ENCODE peak calls at places on chromosomes 11 and 22, in eight cellular contexts. One of them, this sample, is unnamed.

GRCh38 chr22:48849963-48850657 is 977.6 kb downstream of the BRD1 start:
- DNase-seq in cardiac fibroblast: no peak
- DNase-seq in AG10803: no peak
- DNase-seq in OCI-LY7: no peak
- DNase-seq in PC-3: no peak
- DNase-seq in CD8-positive, alpha-beta T cell: no peak
- DNase-seq in astrocyte of the spinal cord: no peak
- DNase-seq in fibroblast of lung: no peak
- DNase-seq in this sample: no peak

GRCh38 chr22:39699631-39700348 is 129.2 kb downstream of the CACNA1I start:
- DNase-seq in cardiac fibroblast: no peak
- DNase-seq in AG10803: no peak
- DNase-seq in OCI-LY7: no peak
- DNase-seq in PC-3: no peak
- DNase-seq in CD8-positive, alpha-beta T cell: no peak
- DNase-seq in astrocyte of the spinal cord: no peak
- DNase-seq in fibroblast of lung: no peak
- DNase-seq in this sample: no peak

GRCh38 chr11:35390737-35391682 is 28.3 kb downstream of the SLC1A2 start:
- DNase-seq in cardiac fibroblast: peak; percentile 63
- DNase-seq in AG10803: peak; percentile 58
- DNase-seq in OCI-LY7: no peak
- DNase-seq in PC-3: peak; percentile 92
- DNase-seq in CD8-positive, alpha-beta T cell: no peak
- DNase-seq in astrocyte of the spinal cord: peak; percentile 70
- DNase-seq in fibroblast of lung: peak; percentile 74
- DNase-seq in this sample: peak; percentile 72

GRCh38 chr22:28151241-28151640 is 232.2 kb upstream of the PITPNB start:
- DNase-seq in cardiac fibroblast: no peak
- DNase-seq in AG10803: peak; percentile 25
- DNase-seq in OCI-LY7: no peak
- DNase-seq in PC-3: no peak
- DNase-seq in CD8-positive, alpha-beta T cell: no peak
- DNase-seq in astrocyte of the spinal cord: no peak
- DNase-seq in fibroblast of lung: no peak
- DNase-seq in this sample: no peak

GRCh38 chr22:30245985-30246901 is at the start of gene LIF:
- DNase-seq in cardiac fibroblast: peak; percentile 61
- DNase-seq in AG10803: peak; percentile 44
- DNase-seq in OCI-LY7: no peak
- DNase-seq in PC-3: no peak
- DNase-seq in CD8-positive, alpha-beta T cell: peak; percentile 63
- DNase-seq in astrocyte of the spinal cord: peak; percentile 82
- DNase-seq in fibroblast of lung: peak; percentile 82
- DNase-seq in this sample: peak; percentile 74

GRCh38 chr11:10473371-10473770 is 18.3 kb downstream of the AMPD3 start:
- DNase-seq in cardiac fibroblast: no peak
- DNase-seq in AG10803: no peak
- DNase-seq in OCI-LY7: no peak
- DNase-seq in PC-3: no peak
- DNase-seq in CD8-positive, alpha-beta T cell: no peak
- DNase-seq in astrocyte of the spinal cord: no peak
- DNase-seq in fibroblast of lung: no peak
- DNase-seq in this sample: no peak

GRCh38 chr11:8071616-8072581 is 9.1 kb upstream of the TUB start:
- DNase-seq in cardiac fibroblast: no peak
- DNase-seq in AG10803: no peak
- DNase-seq in OCI-LY7: no peak
- DNase-seq in PC-3: no peak
- DNase-seq in CD8-positive, alpha-beta T cell: no peak
- DNase-seq in astrocyte of the spinal cord: no peak
- DNase-seq in fibroblast of lung: no peak
- DNase-seq in this sample: no peak

GRCh38 chr11:68315581-68315920 is 3.2 kb downstream of the LRP5 start:
- DNase-seq in cardiac fibroblast: no peak
- DNase-seq in AG10803: no peak
- DNase-seq in OCI-LY7: no peak
- DNase-seq in PC-3: no peak
- DNase-seq in CD8-positive, alpha-beta T cell: no peak
- DNase-seq in astrocyte of the spinal cord: no peak
- DNase-seq in fibroblast of lung: no peak
- DNase-seq in this sample: no peak

GRCh38 chr11:16280256-16280682 is 76.1 kb downstream of the SOX6 start:
- DNase-seq in cardiac fibroblast: peak; percentile 3
- DNase-seq in AG10803: no peak
- DNase-seq in OCI-LY7: no peak
- DNase-seq in PC-3: peak; percentile 36
- DNase-seq in CD8-positive, alpha-beta T cell: no peak
- DNase-seq in astrocyte of the spinal cord: no peak
- DNase-seq in fibroblast of lung: peak; percentile 19
- DNase-seq in this sample: no peak

GRCh38 chr22:19103881-19104821 is 18.1 kb downstream of the DGCR2 start:
- DNase-seq in cardiac fibroblast: no peak
- DNase-seq in AG10803: peak; percentile 56
- DNase-seq in OCI-LY7: no peak
- DNase-seq in PC-3: no peak
- DNase-seq in CD8-positive, alpha-beta T cell: no peak
- DNase-seq in astrocyte of the spinal cord: peak; percentile 50
- DNase-seq in fibroblast of lung: peak; percentile 21
- DNase-seq in this sample: peak; percentile 22

GRCh38 chr22:19105456-19105855 is 16.8 kb downstream of the DGCR2 start:
- DNase-seq in cardiac fibroblast: no peak
- DNase-seq in AG10803: no peak
- DNase-seq in OCI-LY7: no peak
- DNase-seq in PC-3: no peak
- DNase-seq in CD8-positive, alpha-beta T cell: no peak
- DNase-seq in astrocyte of the spinal cord: no peak
- DNase-seq in fibroblast of lung: no peak
- DNase-seq in this sample: no peak

GRCh38 chr22:19106886-19107729 is 15.1 kb downstream of the DGCR2 start:
- DNase-seq in cardiac fibroblast: no peak
- DNase-seq in AG10803: no peak
- DNase-seq in OCI-LY7: no peak
- DNase-seq in PC-3: no peak
- DNase-seq in CD8-positive, alpha-beta T cell: no peak
- DNase-seq in astrocyte of the spinal cord: no peak
- DNase-seq in fibroblast of lung: no peak
- DNase-seq in this sample: no peak

GRCh38 chr22:19107730-19108074 is 14.5 kb downstream of the DGCR2 start:
- DNase-seq in cardiac fibroblast: no peak
- DNase-seq in AG10803: no peak
- DNase-seq in OCI-LY7: no peak
- DNase-seq in PC-3: no peak
- DNase-seq in CD8-positive, alpha-beta T cell: no peak
- DNase-seq in astrocyte of the spinal cord: no peak
- DNase-seq in fibroblast of lung: no peak
- DNase-seq in this sample: peak; percentile 9

DNA sequence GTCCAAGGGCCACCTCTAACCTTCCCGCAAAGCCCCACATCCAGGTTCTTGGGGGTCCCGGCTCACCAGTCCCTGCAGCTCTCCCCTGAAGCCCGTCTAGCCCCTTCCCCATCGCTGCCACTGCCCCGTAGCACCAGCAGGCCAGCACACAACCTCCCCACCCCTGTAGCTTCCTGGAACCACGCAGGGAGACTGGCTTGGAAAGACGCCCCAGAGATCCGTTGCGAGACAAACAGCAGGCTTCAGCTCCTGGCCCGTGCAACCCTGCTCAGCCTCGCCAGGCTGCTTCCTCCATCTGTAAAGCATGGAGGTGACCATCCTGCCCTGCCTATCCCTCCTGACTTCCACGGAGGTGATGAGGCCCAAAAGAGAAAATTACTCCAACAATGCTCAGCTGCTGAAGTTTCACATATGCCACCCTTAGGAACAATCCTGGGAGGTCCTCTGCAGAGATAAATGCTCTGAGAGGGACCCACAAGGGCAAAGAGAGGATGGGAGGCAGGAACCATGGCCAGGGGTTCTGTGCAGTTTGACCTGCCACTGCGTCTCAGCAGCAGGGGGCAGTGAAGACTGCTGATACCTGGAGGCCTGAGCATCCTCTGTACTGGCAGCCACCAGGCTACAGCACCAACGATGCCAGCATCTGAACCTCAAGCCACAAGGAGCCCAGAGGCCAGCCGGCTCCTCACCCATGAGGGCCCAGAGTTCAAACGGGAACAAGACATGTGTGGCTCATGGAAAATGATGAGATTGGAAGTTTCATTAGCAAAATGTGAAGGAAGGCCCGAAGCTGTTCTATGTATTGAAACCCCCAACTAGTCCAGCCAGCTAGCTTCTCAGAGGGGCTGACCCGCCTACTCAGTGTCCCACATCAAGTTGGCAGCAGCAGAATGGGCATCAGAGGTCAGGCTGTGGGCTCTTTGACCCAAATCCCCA is 16.1 kb downstream of the DGCR2 start:
- DNase-seq in cardiac fibroblast: no peak
- DNase-seq in AG10803: no peak
- DNase-seq in OCI-LY7: peak; percentile 55
- DNase-seq in PC-3: peak; percentile 12
- DNase-seq in CD8-positive, alpha-beta T cell: peak; percentile 69
- DNase-seq in astrocyte of the spinal cord: no peak
- DNase-seq in fibroblast of lung: no peak
- DNase-seq in this sample: no peak
- TF ChIP-seq CTCF in cardiac fibroblast: peak; percentile 29
- TF ChIP-seq CTCF in AG10803: no peak
- TF ChIP-seq CTCF in OCI-LY7: peak; percentile 71
- TF ChIP-seq CTCF in PC-3: peak; percentile 38
- TF ChIP-seq CTCF in CD8-positive, alpha-beta T cell: peak; percentile 54
- TF ChIP-seq CTCF in astrocyte of the spinal cord: no peak
- TF ChIP-seq CTCF in fibroblast of lung: peak; percentile 22
- TF ChIP-seq CTCF in this sample: peak; percentile 42

DNA sequence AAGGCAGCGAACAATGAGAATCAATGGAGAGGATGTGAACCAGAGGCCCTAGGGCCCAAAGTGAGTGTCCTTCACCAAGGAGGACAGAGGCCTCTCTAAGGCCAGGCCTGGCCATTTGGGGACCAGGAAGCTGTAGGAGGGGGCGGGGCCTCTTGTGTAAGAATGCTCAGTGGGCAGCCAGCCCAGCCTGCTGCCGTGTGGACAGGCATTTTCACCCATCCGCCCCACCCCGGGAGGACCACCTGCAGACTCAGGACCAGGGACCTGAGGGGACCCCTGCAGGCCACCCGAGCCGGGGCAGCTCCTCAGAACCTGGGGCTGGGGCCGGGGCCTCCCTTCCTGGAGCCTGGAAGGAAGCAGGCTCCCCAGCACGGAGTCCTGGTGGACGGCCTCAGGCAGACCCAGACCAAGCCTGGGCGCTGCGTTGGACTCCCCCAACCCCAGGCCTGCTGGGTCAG is 1.7 kb upstream of the TRABD start:
- DNase-seq in cardiac fibroblast: peak; percentile 81
- DNase-seq in AG10803: peak; percentile 65
- DNase-seq in OCI-LY7: no peak
- DNase-seq in PC-3: peak; percentile 13
- DNase-seq in CD8-positive, alpha-beta T cell: no peak
- DNase-seq in astrocyte of the spinal cord: peak; percentile 31
- DNase-seq in fibroblast of lung: peak; percentile 51
- DNase-seq in this sample: peak; percentile 61
- H3K4me3 ChIP-seq in cardiac fibroblast: no peak overlapping the region
- H3K4me3 ChIP-seq in AG10803: no peak overlapping the region
- H3K4me3 ChIP-seq in OCI-LY7: no peak overlapping the region
- H3K4me3 ChIP-seq in PC-3: no peak overlapping the region
- H3K4me3 ChIP-seq in CD8-positive, alpha-beta T cell: no peak overlapping the region
- H3K4me3 ChIP-seq in astrocyte of the spinal cord: no peak overlapping the region
- H3K4me3 ChIP-seq in fibroblast of lung: no peak overlapping the region
- H3K4me3 ChIP-seq in this sample: no peak overlapping the region

DNA sequence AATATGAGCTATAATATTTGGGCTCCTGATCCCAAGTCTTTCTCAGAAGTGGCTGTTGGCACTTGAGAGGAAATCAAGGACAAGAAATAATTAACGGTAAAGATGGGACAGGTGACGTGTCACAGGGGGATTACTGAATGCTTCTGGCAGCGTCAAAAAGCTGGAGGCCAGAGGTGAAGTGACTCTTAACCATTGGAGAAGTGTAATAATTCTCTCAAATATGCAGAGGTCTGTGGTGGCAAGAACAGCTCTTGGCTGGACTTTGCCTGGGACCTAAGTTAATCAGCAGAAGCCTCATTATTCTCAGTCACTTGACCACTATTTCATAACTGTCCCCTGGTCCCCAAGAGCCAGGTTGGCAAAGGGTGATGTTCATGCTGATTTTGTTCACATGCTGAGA is 72.8 kb downstream of the TIMP3 start:
- DNase-seq in cardiac fibroblast: no peak
- DNase-seq in AG10803: no peak
- DNase-seq in OCI-LY7: no peak
- DNase-seq in PC-3: no peak
- DNase-seq in CD8-positive, alpha-beta T cell: no peak
- DNase-seq in astrocyte of the spinal cord: no peak
- DNase-seq in fibroblast of lung: no peak
- DNase-seq in this sample: no peak
- TF ChIP-seq CTCF in cardiac fibroblast: no peak
- TF ChIP-seq CTCF in AG10803: no peak
- TF ChIP-seq CTCF in OCI-LY7: no peak
- TF ChIP-seq CTCF in PC-3: no peak
- TF ChIP-seq CTCF in CD8-positive, alpha-beta T cell: no peak
- TF ChIP-seq CTCF in astrocyte of the spinal cord: no peak
- TF ChIP-seq CTCF in fibroblast of lung: no peak
- TF ChIP-seq CTCF in this sample: no peak

DNA sequence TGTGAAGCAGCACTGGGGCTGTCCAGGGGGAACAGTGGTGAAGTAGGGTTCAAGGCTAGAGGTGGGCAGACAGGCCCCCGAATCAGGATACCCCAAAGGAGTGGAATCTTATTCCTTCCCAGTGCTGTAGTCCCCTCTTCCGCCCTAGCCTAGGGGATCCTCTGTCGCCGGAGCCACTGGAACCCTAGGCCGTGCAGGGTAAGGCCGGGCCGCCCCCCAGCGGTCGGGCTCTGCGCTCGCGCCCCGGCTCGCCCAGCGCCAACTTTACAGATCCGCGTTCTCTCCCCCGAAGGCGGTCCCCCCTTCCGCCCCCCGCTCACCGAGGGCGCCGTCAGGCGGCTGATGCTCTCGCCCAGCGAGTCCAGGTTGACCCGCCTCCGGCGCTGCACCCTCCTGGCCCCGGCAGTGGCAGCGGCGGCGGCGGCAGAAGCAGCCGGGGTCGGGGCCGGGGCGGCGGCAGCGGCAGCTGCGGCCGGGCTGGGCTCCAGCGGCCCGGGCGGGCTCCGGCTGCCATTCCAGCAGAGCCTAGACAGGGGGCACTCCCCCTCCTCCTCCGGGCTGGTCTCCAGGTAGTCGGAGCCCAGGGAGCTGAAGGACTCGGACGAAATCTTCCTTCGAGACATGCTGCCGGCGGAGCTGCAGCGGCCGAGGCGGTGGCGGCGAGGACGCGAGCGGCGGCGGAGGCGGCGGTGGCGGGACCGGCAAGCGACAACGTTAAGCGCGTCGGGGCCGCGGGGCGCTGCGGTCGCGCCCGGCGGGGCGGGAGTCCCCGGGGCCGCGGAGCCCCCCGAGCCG is 646 bp downstream of the GUCY1A2 start:
- DNase-seq in cardiac fibroblast: peak; percentile 51
- DNase-seq in AG10803: peak; percentile 33
- DNase-seq in OCI-LY7: no peak
- DNase-seq in PC-3: peak; percentile 21
- DNase-seq in CD8-positive, alpha-beta T cell: no peak
- DNase-seq in astrocyte of the spinal cord: peak; percentile 61
- DNase-seq in fibroblast of lung: peak; percentile 54
- DNase-seq in this sample: no peak
- H3K4me3 ChIP-seq in cardiac fibroblast: peak overlapping the region; percentile 58
- H3K4me3 ChIP-seq in AG10803: peak overlapping the region; percentile 57
- H3K4me3 ChIP-seq in OCI-LY7: no peak overlapping the region
- H3K4me3 ChIP-seq in PC-3: peak overlapping the region; percentile 57
- H3K4me3 ChIP-seq in CD8-positive, alpha-beta T cell: no peak overlapping the region
- H3K4me3 ChIP-seq in astrocyte of the spinal cord: peak overlapping the region; percentile 45
- H3K4me3 ChIP-seq in fibroblast of lung: peak overlapping the region; percentile 39
- H3K4me3 ChIP-seq in this sample: peak overlapping the region; percentile 60

This sample was measured in fibroblast of the aortic adventitia.